ENCODE peak calls at places on chromosomes 12 and 14, in seven cellular contexts. N is HCT116, X is endothelial cell of umbilical vein, V is H1, B is K562, I is HepG2, Z is GM12878. H is an unnamed sample.

GRCh38 chr12:75236206-75236605 is 26.6 kb upstream of the KCNC2 start:
- DNase-seq in X (no peak), N (no peak), I (no peak), Z (no peak), B (no peak), V (no peak), H (no peak)

GRCh38 chr14:92680781-92681650 is 67.4 kb downstream of the LGMN start:
- DNase-seq in X (peak; percentile 71), I (peak; percentile 40), Z (no peak), V (peak; percentile 83), B (peak; percentile 62), N (peak; percentile 26), H (peak; percentile 39)

GRCh38 chr12:1272132-1272531 is 281.1 kb downstream of the ERC1 start:
- DNase-seq in B (no peak), V (no peak), Z (no peak), X (no peak), N (no peak), I (no peak), H (no peak)

GRCh38 chr12:61251076-61251475 is 1009.1 kb upstream of the USP15 start:
- DNase-seq in I (no peak), Z (no peak), B (no peak), N (no peak), V (no peak), X (no peak), H (no peak)

GRCh38 chr12:78540621-78541336 is 323.8 kb upstream of the SYT1 start:
- DNase-seq in X (no peak), I (no peak), Z (no peak), N (no peak), B (no peak), V (no peak), H (no peak)

GRCh38 chr14:65103150-65103760 is 938 bp upstream of the MAX start:
- DNase-seq in V (no peak), N (no peak), I (peak; percentile 24), Z (no peak), B (no peak), X (no peak), H (peak; percentile 12)

GRCh38 chr14:84555493-84555892 is 974.5 kb upstream of the FLRT2 start:
- DNase-seq in Z (no peak), B (no peak), I (no peak), X (no peak), N (no peak), V (no peak), H (no peak)

GRCh38 chr12:117596968-117597367 is 235.5 kb upstream of the NOS1 start:
- DNase-seq in I (no peak), V (no peak), N (no peak), B (no peak), Z (no peak), X (no peak), H (no peak)

GRCh38 chr14:31241450-31242114 is 34.0 kb upstream of the HECTD1 start:
- DNase-seq in X (no peak), I (no peak), V (no peak), N (no peak), B (no peak), Z (no peak), H (no peak)

GRCh38 chr14:52735921-52736489 is 6.0 kb downstream of the STYX start:
- DNase-seq in X (no peak), V (no peak), B (no peak), Z (no peak), I (no peak), N (no peak), H (no peak)

GRCh38 chr12:26318661-26319068 is 123.3 kb downstream of the SSPN start:
- DNase-seq in V (no peak), N (no peak), I (peak; percentile 73), Z (no peak), B (peak; percentile 32), X (peak; percentile 44), H (no peak)

GRCh38 chr12:118035194-118036041 is 18.9 kb downstream of the RFC5 start:
- DNase-seq in I (no peak), V (no peak), Z (peak; percentile 90), B (no peak), X (peak; percentile 26), N (no peak), H (no peak)

GRCh38 chr12:7856516-7856915 is 16.2 kb downstream of the SLC2A14 start:
- DNase-seq in N (no peak), B (no peak), Z (no peak), X (no peak), V (no peak), I (no peak), H (no peak)

GRCh38 chr12:131061041-131061806 is 107.5 kb downstream of the ADGRD1 start:
- DNase-seq in I (no peak), N (no peak), Z (peak; percentile 21), B (no peak), X (no peak), V (no peak), H (no peak)

GRCh38 chr14:55889124-55889523 is 229.1 kb upstream of the PELI2 start:
- DNase-seq in N (no peak), Z (no peak), B (no peak), V (no peak), I (no peak), X (no peak), H (no peak)

GRCh38 chr12:63294327-63294632 is 143.3 kb upstream of the AVPR1A start:
- DNase-seq in Z (no peak), X (peak; percentile 92), N (peak; percentile 58), V (no peak), I (peak; percentile 76), B (no peak), H (no peak)

GRCh38 chr12:46675736-46676135 is 150.1 kb downstream of the SLC38A4 start:
- DNase-seq in I (peak; percentile 30), N (no peak), B (no peak), Z (no peak), X (peak; percentile 54), V (no peak), H (no peak)

GRCh38 chr12:46676797-46677520 is 148.8 kb downstream of the SLC38A4 start:
- DNase-seq in V (no peak), B (no peak), X (no peak), I (no peak), N (no peak), Z (no peak), H (no peak)

GRCh38 chr12:46677749-46678148 is 148.0 kb downstream of the SLC38A4 start:
- DNase-seq in B (no peak), I (peak; percentile 66), X (peak; percentile 41), N (no peak), Z (no peak), V (no peak), H (no peak)

GRCh38 chr12:46674818-46675217 is 151.0 kb downstream of the SLC38A4 start:
- DNase-seq in V (no peak), I (no peak), X (no peak), Z (no peak), B (no peak), N (no peak), H (no peak)

DNA sequence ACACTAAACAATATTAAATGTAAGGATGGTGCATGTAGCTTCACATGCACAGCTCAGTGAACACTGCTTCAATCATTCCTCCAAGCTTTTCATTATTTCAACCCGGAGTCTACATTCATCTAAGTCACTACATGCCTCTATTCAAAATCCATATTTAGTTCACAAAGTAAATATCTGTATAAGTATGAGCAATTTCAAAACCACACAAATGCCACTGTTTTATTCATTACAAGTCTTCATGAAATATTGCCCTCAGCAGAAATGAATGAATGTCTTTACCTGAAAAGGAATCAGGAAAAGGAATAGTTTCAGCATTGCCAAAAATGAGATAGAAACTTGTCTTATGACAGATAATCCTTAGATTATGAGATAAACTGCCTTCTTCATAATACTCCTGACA is 149.4 kb downstream of the SLC38A4 start:
- DNase-seq in N (no peak), Z (no peak), V (no peak), B (no peak), I (no peak), X (no peak), H (no peak)
- H3K9ac ChIP-seq in N (peak overlapping the region; percentile 16), Z (no peak overlapping the region), V (no peak overlapping the region), B (no peak overlapping the region), I (no peak overlapping the region), X (no peak overlapping the region), H (no peak overlapping the region)

GRCh38 chr12:132329739-132330548 is 555 bp upstream of the GALNT9 start:
- DNase-seq in X (no peak), V (no peak), B (no peak), I (no peak), N (no peak), Z (no peak), H (no peak)
- TF ChIP-seq EZH2 in X (no peak), V (no peak), B (no peak), I (no peak), N (no peak), Z (no peak), H (no peak)

GRCh38 chr14:73744175-73744867 is 30.1 kb upstream of the PNMA1 start:
- DNase-seq in V (no peak), I (no peak), X (no peak), Z (no peak), B (no peak), N (no peak), H (no peak)

GRCh38 chr14:73741876-73742519 is 27.8 kb upstream of the PNMA1 start:
- DNase-seq in I (no peak), Z (no peak), N (no peak), B (peak; percentile 54), X (peak; percentile 41), V (no peak), H (no peak)

GRCh38 chr14:73744874-73745529 is 30.8 kb upstream of the PNMA1 start:
- DNase-seq in B (no peak), N (peak; percentile 57), Z (no peak), V (no peak), X (no peak), I (no peak), H (no peak)

GRCh38 chr14:73742520-73743238 is 28.5 kb upstream of the PNMA1 start:
- DNase-seq in X (no peak), B (no peak), Z (no peak), N (no peak), I (no peak), V (no peak), H (no peak)

GRCh38 chr14:73743431-73743931 is 29.3 kb upstream of the PNMA1 start:
- DNase-seq in V (no peak), N (no peak), X (peak; percentile 67), I (no peak), Z (no peak), B (no peak), H (no peak)
- TF ChIP-seq POLR2AphosphoS5 in V (no peak), N (no peak), X (peak; percentile 83), I (no peak), Z (no peak), B (no peak), H (no peak)

GRCh38 chr14:70213721-70214282 is 25.1 kb upstream of the SLC8A3 start:
- DNase-seq in B (no peak), X (no peak), V (no peak), Z (no peak), N (no peak), I (no peak), H (no peak)
- H3K9ac ChIP-seq in B (no peak overlapping the region), X (no peak overlapping the region), V (no peak overlapping the region), Z (no peak overlapping the region), N (no peak overlapping the region), I (no peak overlapping the region), H (no peak overlapping the region)

DNA sequence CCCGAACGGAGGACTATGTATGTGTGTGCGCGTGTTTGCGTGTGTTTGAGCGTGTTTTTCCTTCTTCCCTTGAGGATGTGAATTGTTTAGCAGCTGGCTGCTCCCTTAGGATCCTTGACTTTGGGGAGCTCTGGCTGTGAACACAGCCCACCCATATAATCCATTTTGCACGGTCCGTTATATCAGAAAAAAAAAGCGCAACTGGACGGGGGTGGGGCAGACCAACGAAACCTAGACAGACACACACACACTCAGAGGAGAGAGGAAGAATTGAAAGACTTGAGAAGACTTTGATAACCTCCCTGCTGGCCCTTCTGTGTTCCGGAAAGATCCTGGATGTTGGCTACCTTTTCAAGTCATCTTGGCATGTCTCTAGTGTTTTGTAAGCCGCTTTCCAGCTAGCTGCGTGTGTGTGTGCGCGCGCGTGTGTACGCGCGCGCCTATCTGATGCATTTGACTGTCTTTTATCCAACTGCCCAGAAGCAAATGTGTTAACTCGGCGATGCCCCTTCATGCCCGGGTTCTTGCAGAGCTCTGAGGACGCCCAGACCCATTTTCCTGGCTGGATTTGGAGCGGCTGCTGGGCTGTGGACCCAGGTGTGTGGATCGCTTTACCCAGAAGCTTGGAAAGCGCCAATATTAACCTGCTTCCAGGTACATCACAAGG is 576 bp downstream of the LRFN5 start:
- DNase-seq in V (peak; percentile 54), B (no peak), I (no peak), N (no peak), Z (no peak), X (no peak), H (no peak)
- TF ChIP-seq EZH2 in V (no peak), B (no peak), I (peak; percentile 37), N (no peak), Z (no peak), X (peak; percentile 38), H (no peak)